ENCODE peak calls at places on chromosomes 12 and 14, in nine cellular contexts. Y is iris pigment epithelial cell; P is COR-L47; Z is non-pigmented ciliary epithelial cell; I is AG20443; D is smooth muscle cell of the brain vasculature; X is A172; B is CD8-positive, alpha-beta memory T cell; N is HEK293T. H is an unnamed sample.

GRCh38 chr12:39792938-39793337 is 173.3 kb upstream of the ABCD2 start:
- DNase-seq in X (no peak), Z (no peak), I (no peak), D (no peak), B (no peak), P (no peak), Y (no peak), N (no peak), H (no peak)

GRCh38 chr12:96766232-96766631 is 140.8 kb upstream of the NEDD1 start:
- DNase-seq in N (no peak), B (no peak), X (no peak), P (no peak), Y (no peak), I (peak), D (no peak), Z (no peak), H (no peak)

GRCh38 chr14:73428354-73428824 is 30.0 kb downstream of the NUMB start:
- DNase-seq in N (no peak), I (no peak), B (no peak), Z (no peak), Y (peak), P (no peak), D (no peak), X (no peak), H (no peak)

GRCh38 chr12:49588761-49589516 is 16.5 kb downstream of the FAM186B start:
- DNase-seq in I (peak), D (no peak), P (no peak), N (no peak), B (no peak), Z (no peak), X (no peak), Y (no peak), H (peak)

GRCh38 chr14:50871914-50872732 is at the start of gene ABHD12B:
- DNase-seq in Y (peak), B (no peak), D (no peak), N (no peak), P (no peak), Z (no peak), I (peak), X (no peak), H (no peak)

GRCh38 chr12:119695034-119695433 is 27.1 kb downstream of the PRKAB1 start:
- DNase-seq in N (no peak), Z (no peak), B (no peak), P (no peak), D (no peak), X (no peak), I (peak), Y (peak), H (no peak)

GRCh38 chr12:1939745-1940607 is 21.5 kb upstream of the CACNA2D4 start:
- DNase-seq in B (peak), X (peak), I (peak), N (peak), D (peak), Y (peak), Z (peak), P (peak), H (peak)

GRCh38 chr12:131187602-131188001 is 233.9 kb downstream of the ADGRD1 start:
- DNase-seq in B (no peak), I (no peak), D (no peak), N (no peak), X (no peak), Z (no peak), Y (no peak), P (no peak), H (no peak)

GRCh38 chr14:50061664-50062437 is 54.5 kb downstream of the VCPKMT start:
- DNase-seq in P (peak), N (no peak), B (peak), D (no peak), Z (no peak), Y (peak), X (peak), I (no peak), H (peak)

GRCh38 chr14:58805605-58806358 is 168.0 kb downstream of the DACT1 start:
- DNase-seq in N (no peak), D (peak), Z (no peak), X (peak), P (peak), Y (peak), I (no peak), B (no peak), H (no peak)

GRCh38 chr14:92005019-92005418 is 34.8 kb downstream of the TRIP11 start:
- DNase-seq in D (no peak), X (no peak), P (no peak), B (no peak), I (no peak), Y (no peak), Z (no peak), N (no peak), H (no peak)

GRCh38 chr12:54044425-54045093 is 9.1 kb upstream of the HOXC4 start:
- DNase-seq in Z (no peak), Y (no peak), I (no peak), B (no peak), N (no peak), X (no peak), P (no peak), D (no peak), H (no peak)

GRCh38 chr14:103401223-103402214 is 16.3 kb downstream of the MARK3 start:
- DNase-seq in P (no peak), B (no peak), Y (peak), I (peak), D (no peak), Z (peak), N (no peak), X (peak), H (peak)

GRCh38 chr12:116528067-116528466 is 31.1 kb upstream of the MAP1LC3B2 start:
- DNase-seq in I (no peak), N (no peak), Y (peak), D (no peak), X (peak), P (no peak), B (no peak), Z (peak), H (peak)

GRCh38 chr12:563250-563781 is 99.9 kb downstream of the NINJ2 start:
- DNase-seq in X (no peak), I (no peak), D (no peak), P (no peak), Y (peak), N (no peak), Z (no peak), B (peak), H (no peak)

GRCh38 chr12:56084958-56085543 is 5.1 kb downstream of the ERBB3 start:
- DNase-seq in I (no peak), N (peak), X (no peak), B (no peak), P (no peak), D (no peak), Y (no peak), Z (no peak), H (no peak)

H was measured in RWPE1.